ENCODE peak calls at places on chromosomes 4 and X, in ten cellular contexts. F, S, A, O, W, B, L, J, C and V are unnamed samples.
A peak's percentile ranks its signal among the peaks of the same experiment; 100 is the strongest.

GRCh38 chrX:39946822-39947221 is 150.9 kb downstream of the BCOR start:
- DNase-seq in F (peak; percentile 76), S (no peak), A (no peak), O (peak; percentile 87), W (no peak), B (no peak), L (no peak), J (no peak), C (peak; percentile 33), V (no peak)

GRCh38 chr4:39732728-39733127 is 34.8 kb downstream of the UBE2K start:
- DNase-seq in F (peak; percentile 90), S (no peak), A (no peak), O (peak; percentile 87), W (no peak), B (no peak), L (no peak), J (no peak), C (peak; percentile 85), V (no peak)

GRCh38 chr4:6200011-6200921 is at the start of gene JAKMIP1:
- DNase-seq in F (peak; percentile 43), S (peak; percentile 70), A (peak; percentile 21), O (peak; percentile 21), W (peak; percentile 76), B (peak; percentile 83), L (peak; percentile 91), J (peak; percentile 70), C (no peak), V (peak; percentile 80)

GRCh38 chrX:26070882-26071281 is 67.3 kb upstream of the MAGEB18 start:
- DNase-seq in F (no peak), S (no peak), A (no peak), O (no peak), W (no peak), B (peak; percentile 27), L (no peak), J (no peak), C (no peak), V (no peak)

GRCh38 chrX:40100141-40100536 is 2.4 kb upstream of the BCOR start:
- DNase-seq in F (no peak), S (no peak), A (no peak), O (no peak), W (peak; percentile 22), B (peak; percentile 59), L (no peak), J (no peak), C (no peak), V (no peak)

GRCh38 chr4:42371306-42372063 is 25.8 kb upstream of the SHISA3 start:
- DNase-seq in F (peak; percentile 61), S (peak; percentile 51), A (no peak), O (peak; percentile 39), W (peak; percentile 14), B (no peak), L (no peak), J (peak; percentile 30), C (peak; percentile 64), V (no peak)

GRCh38 chrX:68699960-68700746 is 52.7 kb downstream of the STARD8 start:
- DNase-seq in F (peak; percentile 81), S (no peak), A (peak; percentile 24), O (peak; percentile 83), W (no peak), B (no peak), L (no peak), J (no peak), C (peak; percentile 69), V (no peak)

GRCh38 chrX:41889317-41890025 is 33.9 kb downstream of the CASK start:
- DNase-seq in F (peak; percentile 41), S (no peak), A (no peak), O (peak; percentile 58), W (no peak), B (no peak), L (no peak), J (no peak), C (peak; percentile 76), V (no peak)

GRCh38 chr4:30073001-30073710 is 647.0 kb upstream of the PCDH7 start:
- DNase-seq in F (no peak), S (no peak), A (no peak), O (no peak), W (no peak), B (no peak), L (no peak), J (no peak), C (peak; percentile 10), V (no peak)

GRCh38 chr4:108256538-108256937 is 87.8 kb upstream of the LEF1 start:
- DNase-seq in F (no peak), S (no peak), A (no peak), O (no peak), W (no peak), B (no peak), L (no peak), J (no peak), C (no peak), V (no peak)

GRCh38 chr4:87108142-87108546 is 112.3 kb downstream of the KLHL8 start:
- DNase-seq in F (peak; percentile 91), S (no peak), A (peak; percentile 36), O (peak; percentile 90), W (no peak), B (no peak), L (no peak), J (peak; percentile 49), C (peak; percentile 85), V (no peak)

GRCh38 chr4:99033956-99034355 is 38.4 kb downstream of the METAP1 start:
- DNase-seq in F (no peak), S (no peak), A (no peak), O (no peak), W (no peak), B (no peak), L (no peak), J (no peak), C (no peak), V (no peak)

GRCh38 chr4:186981161-186981560 is 257.5 kb upstream of the FAT1 start:
- DNase-seq in F (no peak), S (no peak), A (no peak), O (no peak), W (no peak), B (no peak), L (no peak), J (no peak), C (no peak), V (no peak)

GRCh38 chr4:85591361-85592098 is 116.6 kb downstream of the ARHGAP24 start:
- DNase-seq in F (peak; percentile 36), S (no peak), A (no peak), O (peak; percentile 40), W (no peak), B (no peak), L (no peak), J (no peak), C (peak; percentile 69), V (no peak)

GRCh38 chr4:8314691-8315255 is 45.2 kb downstream of the HTRA3 start:
- DNase-seq in F (no peak), S (no peak), A (no peak), O (no peak), W (no peak), B (no peak), L (no peak), J (no peak), C (no peak), V (no peak)

GRCh38 chrX:36908801-36909403 is 99.3 kb upstream of the FAM47C start:
- DNase-seq in F (peak; percentile 43), S (peak; percentile 59), A (no peak), O (peak; percentile 47), W (peak; percentile 4), B (no peak), L (no peak), J (no peak), C (peak; percentile 39), V (no peak)

GRCh38 chrX:55335296-55335695 is 70.6 kb upstream of the PAGE3 start:
- DNase-seq in F (no peak), S (no peak), A (no peak), O (no peak), W (no peak), B (no peak), L (no peak), J (no peak), C (no peak), V (no peak)

GRCh38 chrX:110409925-110410324 is 51.3 kb downstream of the RTL9 start:
- DNase-seq in F (peak; percentile 83), S (no peak), A (no peak), O (peak; percentile 80), W (no peak), B (no peak), L (no peak), J (no peak), C (peak; percentile 82), V (no peak)

GRCh38 chrX:150694738-150695410 is 1.7 kb downstream of the MTMR1 start:
- DNase-seq in F (no peak), S (no peak), A (no peak), O (peak; percentile 15), W (no peak), B (no peak), L (no peak), J (peak; percentile 6), C (no peak), V (peak; percentile 25)

GRCh38 chr4:98976716-98977115 is 18.8 kb upstream of the METAP1 start:
- DNase-seq in F (peak; percentile 23), S (no peak), A (no peak), O (peak; percentile 4), W (no peak), B (no peak), L (no peak), J (no peak), C (peak; percentile 83), V (no peak)

GRCh38 chrX:50117477-50117876 is 83.3 kb downstream of the AKAP4 start:
- DNase-seq in F (no peak), S (no peak), A (no peak), O (no peak), W (no peak), B (no peak), L (no peak), J (no peak), C (peak; percentile 0), V (no peak)

GRCh38 chr4:120948382-120948781 is 25.9 kb upstream of the PRDM5 start:
- DNase-seq in F (no peak), S (peak; percentile 37), A (no peak), O (peak; percentile 13), W (no peak), B (no peak), L (no peak), J (no peak), C (peak; percentile 14), V (no peak)

GRCh38 chrX:120302434-120302833 is 8.8 kb downstream of the TMEM255A start:
- DNase-seq in F (no peak), S (no peak), A (no peak), O (no peak), W (no peak), B (peak; percentile 68), L (no peak), J (no peak), C (no peak), V (peak; percentile 69)

GRCh38 chr4:17324431-17324830 is 187.5 kb downstream of the QDPR start:
- DNase-seq in F (peak; percentile 83), S (peak; percentile 36), A (no peak), O (peak; percentile 66), W (no peak), B (no peak), L (no peak), J (peak; percentile 69), C (no peak), V (peak; percentile 41)

GRCh38 chr4:151865327-151865726 is 104.5 kb upstream of the GATB start:
- DNase-seq in F (peak; percentile 22), S (peak; percentile 7), A (peak; percentile 83), O (no peak), W (peak; percentile 1), B (peak; percentile 57), L (no peak), J (peak; percentile 53), C (no peak), V (no peak)

GRCh38 chr4:16752150-16752549 is 146.3 kb downstream of the LDB2 start:
- DNase-seq in F (peak; percentile 36), S (no peak), A (no peak), O (peak; percentile 43), W (no peak), B (no peak), L (no peak), J (no peak), C (no peak), V (no peak)

GRCh38 chr4:31390849-31391248 is 670.7 kb downstream of the PCDH7 start:
- DNase-seq in F (no peak), S (no peak), A (no peak), O (no peak), W (no peak), B (no peak), L (no peak), J (no peak), C (no peak), V (no peak)

GRCh38 chrX:111386884-111387283 is 25.1 kb downstream of the DCX start:
- DNase-seq in F (no peak), S (no peak), A (no peak), O (no peak), W (no peak), B (no peak), L (no peak), J (no peak), C (peak; percentile 0), V (no peak)